ENCODE peak calls at places on chromosomes 6 and 20, in seven cellular contexts. One of them, this sample, is unnamed.

GRCh38 chr20:59735486-59735885 is 131.1 kb downstream of the PHACTR3 start:
- DNase-seq in lower lobe of right lung: no peak
- DNase-seq in MCF 10A: no peak
- DNase-seq in AG08396: no peak
- DNase-seq in iPS-NIHi11: no peak
- DNase-seq in H7: no peak
- DNase-seq in activated gamma-delta T cell: no peak
- DNase-seq in this sample: no peak

GRCh38 chr20:54680439-54680838 is 205.0 kb downstream of the DOK5 start:
- DNase-seq in lower lobe of right lung: no peak
- DNase-seq in MCF 10A: no peak
- DNase-seq in AG08396: no peak
- DNase-seq in iPS-NIHi11: no peak
- DNase-seq in H7: no peak
- DNase-seq in activated gamma-delta T cell: no peak
- DNase-seq in this sample: no peak

GRCh38 chr20:31608256-31608980 is 3.3 kb downstream of the ID1 start:
- DNase-seq in lower lobe of right lung: peak
- DNase-seq in MCF 10A: peak
- DNase-seq in AG08396: peak
- DNase-seq in iPS-NIHi11: peak
- DNase-seq in H7: peak
- DNase-seq in activated gamma-delta T cell: no peak
- DNase-seq in this sample: no peak

GRCh38 chr6:158050107-158050735 is 68.6 kb downstream of the SYNJ2 start:
- DNase-seq in lower lobe of right lung: no peak
- DNase-seq in MCF 10A: no peak
- DNase-seq in AG08396: no peak
- DNase-seq in iPS-NIHi11: no peak
- DNase-seq in H7: peak
- DNase-seq in activated gamma-delta T cell: no peak
- DNase-seq in this sample: no peak

GRCh38 chr6:13848553-13849150 is 34.3 kb upstream of the MCUR1 start:
- DNase-seq in lower lobe of right lung: no peak
- DNase-seq in MCF 10A: no peak
- DNase-seq in AG08396: peak
- DNase-seq in iPS-NIHi11: no peak
- DNase-seq in H7: no peak
- DNase-seq in activated gamma-delta T cell: no peak
- DNase-seq in this sample: no peak

GRCh38 chr6:22896716-22897115 is 327.4 kb downstream of the HDGFL1 start:
- DNase-seq in lower lobe of right lung: no peak
- DNase-seq in MCF 10A: no peak
- DNase-seq in AG08396: no peak
- DNase-seq in iPS-NIHi11: peak
- DNase-seq in H7: peak
- DNase-seq in activated gamma-delta T cell: no peak
- DNase-seq in this sample: no peak

GRCh38 chr6:126020305-126021050 is 34.1 kb downstream of the TRMT11 start:
- DNase-seq in lower lobe of right lung: no peak
- DNase-seq in MCF 10A: no peak
- DNase-seq in AG08396: no peak
- DNase-seq in iPS-NIHi11: no peak
- DNase-seq in H7: no peak
- DNase-seq in activated gamma-delta T cell: no peak
- DNase-seq in this sample: no peak

GRCh38 chr6:40138273-40138720 is 204.0 kb upstream of the MOCS1 start:
- DNase-seq in lower lobe of right lung: no peak
- DNase-seq in MCF 10A: no peak
- DNase-seq in AG08396: no peak
- DNase-seq in iPS-NIHi11: no peak
- DNase-seq in H7: no peak
- DNase-seq in activated gamma-delta T cell: no peak
- DNase-seq in this sample: no peak

GRCh38 chr6:166202321-166202733 is 34.7 kb upstream of the TBXT start:
- DNase-seq in lower lobe of right lung: no peak
- DNase-seq in MCF 10A: no peak
- DNase-seq in AG08396: no peak
- DNase-seq in iPS-NIHi11: no peak
- DNase-seq in H7: no peak
- DNase-seq in activated gamma-delta T cell: no peak
- DNase-seq in this sample: no peak

GRCh38 chr20:20594171-20594530 is 118.3 kb downstream of the RALGAPA2 start:
- DNase-seq in lower lobe of right lung: no peak
- DNase-seq in MCF 10A: peak
- DNase-seq in AG08396: peak
- DNase-seq in iPS-NIHi11: no peak
- DNase-seq in H7: no peak
- DNase-seq in activated gamma-delta T cell: no peak
- DNase-seq in this sample: no peak

GRCh38 chr20:16560661-16561060 is 12.6 kb downstream of the KIF16B start:
- DNase-seq in lower lobe of right lung: no peak
- DNase-seq in MCF 10A: no peak
- DNase-seq in AG08396: no peak
- DNase-seq in iPS-NIHi11: no peak
- DNase-seq in H7: no peak
- DNase-seq in activated gamma-delta T cell: no peak
- DNase-seq in this sample: no peak

GRCh38 chr6:134740473-134741192 is 209.3 kb downstream of the ALDH8A1 start:
- DNase-seq in lower lobe of right lung: no peak
- DNase-seq in MCF 10A: peak
- DNase-seq in AG08396: peak
- DNase-seq in iPS-NIHi11: no peak
- DNase-seq in H7: no peak
- DNase-seq in activated gamma-delta T cell: no peak
- DNase-seq in this sample: no peak

GRCh38 chr6:71349976-71350615 is 61.5 kb downstream of the OGFRL1 start:
- DNase-seq in lower lobe of right lung: no peak
- DNase-seq in MCF 10A: peak
- DNase-seq in AG08396: no peak
- DNase-seq in iPS-NIHi11: no peak
- DNase-seq in H7: no peak
- DNase-seq in activated gamma-delta T cell: no peak
- DNase-seq in this sample: no peak

GRCh38 chr6:128319946-128320345 is 200.5 kb downstream of the PTPRK start:
- DNase-seq in lower lobe of right lung: no peak
- DNase-seq in MCF 10A: no peak
- DNase-seq in AG08396: no peak
- DNase-seq in iPS-NIHi11: no peak
- DNase-seq in H7: no peak
- DNase-seq in activated gamma-delta T cell: no peak
- DNase-seq in this sample: no peak

GRCh38 chr20:35091808-35092523 is 641 bp downstream of the TRPC4AP start:
- DNase-seq in lower lobe of right lung: no peak
- DNase-seq in MCF 10A: peak
- DNase-seq in AG08396: peak
- DNase-seq in iPS-NIHi11: no peak
- DNase-seq in H7: no peak
- DNase-seq in activated gamma-delta T cell: no peak
- DNase-seq in this sample: no peak